ENCODE peak calls at places on chromosomes 13 and 19, in seven cellular contexts. U is stromal cell of bone marrow; A is putamen; C is body of pancreas; G is HT1080; F is mucosa of descending colon; B is stimulated activated CD4-positive, alpha-beta T cell treated with anti-CD3 and anti-CD28 coated beads, Interleukin-2, amount 100 ng/mL, for 24 hours. E is an unnamed sample.

GRCh38 chr13:27476943-27477681 is 26.7 kb upstream of the MTIF3 start:
- DNase-seq in G (peak; percentile 43), F (no peak), C (peak; percentile 47), U (peak; percentile 38), B (peak; percentile 20), A (no peak), E (no peak)

GRCh38 chr13:40344270-40345148 is 321.9 kb downstream of the FOXO1 start:
- DNase-seq in G (no peak), A (no peak), B (no peak), U (no peak), C (no peak), F (no peak), E (no peak)

GRCh38 chr13:30022796-30023195 is 172.4 kb upstream of the UBL3 start:
- DNase-seq in U (no peak), C (no peak), G (no peak), B (no peak), F (no peak), A (no peak), E (no peak)

GRCh38 chr13:102700088-102701031 is 5.5 kb upstream of the METTL21C start:
- DNase-seq in U (no peak), C (no peak), G (no peak), B (no peak), F (no peak), A (no peak), E (no peak)

GRCh38 chr19:16588089-16588823 is 16.0 kb upstream of the SLC35E1 start:
- DNase-seq in U (no peak), B (peak; percentile 71), C (peak; percentile 67), A (no peak), F (peak; percentile 62), G (no peak), E (no peak)

GRCh38 chr13:94706854-94707399 is 5.4 kb downstream of the SOX21 start:
- DNase-seq in A (peak; percentile 89), C (no peak), G (no peak), B (no peak), F (no peak), U (no peak), E (no peak)

GRCh38 chr19:52464798-52465470 is 11.6 kb downstream of the ZNF578 start:
- DNase-seq in G (peak; percentile 17), F (no peak), C (no peak), B (no peak), U (no peak), A (no peak), E (no peak)

GRCh38 chr19:19165396-19165795 is 4.7 kb downstream of the MEF2B start:
- DNase-seq in G (no peak), A (no peak), U (no peak), B (no peak), F (no peak), C (no peak), E (no peak)

GRCh38 chr13:33526718-33527117 is 241.2 kb upstream of the STARD13 start:
- DNase-seq in B (no peak), C (no peak), G (no peak), F (no peak), U (no peak), A (no peak), E (no peak)

GRCh38 chr13:28411859-28412353 is 83.0 kb downstream of the FLT1 start:
- DNase-seq in C (no peak), B (no peak), A (no peak), F (no peak), U (no peak), G (no peak), E (no peak)